ENCODE peak calls at places on chromosome 3, in four cellular contexts. H is tibial artery, U is psoas muscle, S is ovary. N is an unnamed sample.
A peak's percentile ranks its signal among the peaks of the same experiment; 100 is the strongest.

GRCh38 chr3:134911611-134912604 is 116.8 kb downstream of the EPHB1 start:
- DNase-seq in S (no peak), U (no peak), H (peak; percentile 41), N (no peak)

GRCh38 chr3:130480736-130481135 is 36.2 kb upstream of the COL6A6 start:
- DNase-seq in U (no peak), S (peak; percentile 31), H (no peak), N (peak; percentile 26)

GRCh38 chr3:155387571-155387970 is 94.1 kb upstream of the STRIT1 start:
- DNase-seq in U (no peak), H (no peak), S (no peak), N (no peak)

GRCh38 chr3:187677604-187678003 is 7.4 kb upstream of the SST start:
- DNase-seq in S (no peak), U (no peak), H (no peak), N (no peak)

GRCh38 chr3:32733631-32734229 is 48.7 kb downstream of the CNOT10 start:
- DNase-seq in S (no peak), U (no peak), H (no peak), N (no peak)

GRCh38 chr3:52714335-52715302 is 8.7 kb downstream of the SPCS1 start:
- DNase-seq in S (no peak), U (no peak), H (no peak), N (no peak)

GRCh38 chr3:32414527-32415202 is 23.0 kb downstream of the CMTM7 start:
- DNase-seq in S (no peak), H (no peak), U (no peak), N (no peak)

GRCh38 chr3:156582784-156583183 is 27.9 kb upstream of the SSR3 start:
- DNase-seq in S (no peak), H (no peak), U (no peak), N (no peak)

GRCh38 chr3:69718832-69719231 is 20.4 kb upstream of the MITF start:
- DNase-seq in H (no peak), S (no peak), U (no peak), N (no peak)

GRCh38 chr3:194095464-194095863 is 40.5 kb upstream of the HES1 start:
- DNase-seq in U (peak; percentile 64), H (no peak), S (no peak), N (no peak)

GRCh38 chr3:47863391-47864128 is 60.6 kb downstream of the DHX30 start:
- DNase-seq in H (no peak), U (peak; percentile 25), S (no peak), N (no peak)

GRCh38 chr3:108404409-108404808 is 106.0 kb downstream of the MYH15 start:
- DNase-seq in U (no peak), S (no peak), H (no peak), N (no peak)

GRCh38 chr3:136751259-136752045 is 726 bp downstream of the STAG1 start:
- DNase-seq in S (peak; percentile 80), H (peak; percentile 86), U (peak; percentile 86), N (no peak)

GRCh38 chr3:38590521-38590920 is 59.0 kb downstream of the SCN5A start:
- DNase-seq in S (no peak), U (peak; percentile 19), H (peak; percentile 31), N (no peak)

GRCh38 chr3:36763111-36763849 is 1.1 kb downstream of the DCLK3 start:
- DNase-seq in U (no peak), H (no peak), S (no peak), N (no peak)

GRCh38 chr3:87503901-87504498 is 227.6 kb upstream of the POU1F1 start:
- DNase-seq in S (no peak), H (no peak), U (no peak), N (peak; percentile 59)

GRCh38 chr3:159928692-159929091 is 59.9 kb upstream of the IL12A start:
- DNase-seq in U (no peak), S (no peak), H (no peak), N (no peak)

GRCh38 chr3:75180945-75181298 is 483.2 kb upstream of the FRG2C start:
- DNase-seq in S (no peak), H (no peak), U (no peak), N (no peak)

GRCh38 chr3:156389151-156389760 is 165.7 kb downstream of the SSR3 start:
- DNase-seq in U (no peak), H (no peak), S (no peak), N (no peak)

GRCh38 chr3:109532257-109533216 is 195.2 kb upstream of the DPPA4 start:
- DNase-seq in H (no peak), S (no peak), U (no peak), N (no peak)

GRCh38 chr3:144142151-144142855 is 170.7 kb downstream of the DIPK2A start:
- DNase-seq in H (no peak), U (no peak), S (peak; percentile 29), N (no peak)

DNA sequence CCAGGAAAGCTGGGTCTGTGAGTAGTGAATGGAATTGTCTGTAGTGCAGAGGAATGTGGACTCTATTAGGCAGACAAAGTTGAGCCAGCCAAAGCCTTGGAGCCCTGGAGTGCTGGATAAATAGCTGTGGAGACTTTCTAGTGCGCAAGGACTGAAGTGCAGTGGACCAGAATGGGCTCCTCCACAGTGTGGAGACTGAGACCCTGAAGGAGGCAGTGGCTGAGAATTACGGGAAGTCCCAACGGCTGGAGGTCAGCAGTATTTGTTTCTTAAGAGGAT is 902 bp downstream of the ZNF662 start:
- DNase-seq in S (no peak), U (no peak), H (no peak), N (no peak)
- H3K4me3 ChIP-seq in S (peak overlapping the region; percentile 76), U (peak overlapping the region; percentile 85), H (peak overlapping the region; percentile 84), N (no peak overlapping the region)

DNA sequence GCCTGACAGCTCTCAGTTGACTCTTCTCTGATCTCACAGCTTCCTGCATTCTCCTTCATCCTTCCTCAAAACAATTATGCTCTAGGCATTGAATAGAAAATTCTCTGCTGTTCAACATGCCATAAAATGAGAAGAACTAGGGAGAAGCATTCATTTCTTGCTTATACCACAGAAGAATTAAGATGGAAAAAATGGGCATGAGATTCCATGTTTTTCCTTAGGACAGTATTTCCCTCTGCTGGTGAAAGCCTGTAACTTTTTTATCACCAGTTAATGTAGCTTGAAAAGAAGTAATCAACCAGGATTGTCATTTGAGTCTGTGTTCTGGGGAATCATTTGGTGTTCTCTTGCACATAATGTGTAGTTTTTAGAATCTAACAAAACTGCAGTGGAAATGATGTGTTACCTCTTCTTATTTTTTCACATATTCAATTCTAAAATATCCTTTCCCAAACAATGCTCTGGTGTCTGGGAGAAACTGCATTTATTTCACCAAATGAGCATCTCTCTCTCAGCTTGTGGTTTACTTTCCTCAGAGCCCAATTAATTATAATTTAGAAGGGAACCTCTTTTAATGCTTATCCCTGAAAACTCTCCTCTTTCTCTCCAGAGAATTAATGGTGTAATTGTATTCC is 92.8 kb upstream of the DCBLD2 start:
- DNase-seq in S (no peak), U (no peak), H (no peak), N (no peak)
- TF ChIP-seq CTCF in S (peak; percentile 77), U (peak; percentile 74), H (peak; percentile 75), N (peak; percentile 57)

GRCh38 chr3:51703026-51703775 is 3.7 kb upstream of the GRM2 start:
- DNase-seq in H (no peak), U (peak; percentile 31), S (no peak), N (no peak)
- H3K4me3 ChIP-seq in H (no peak overlapping the region), U (no peak overlapping the region), S (no peak overlapping the region), N (no peak overlapping the region)

DNA sequence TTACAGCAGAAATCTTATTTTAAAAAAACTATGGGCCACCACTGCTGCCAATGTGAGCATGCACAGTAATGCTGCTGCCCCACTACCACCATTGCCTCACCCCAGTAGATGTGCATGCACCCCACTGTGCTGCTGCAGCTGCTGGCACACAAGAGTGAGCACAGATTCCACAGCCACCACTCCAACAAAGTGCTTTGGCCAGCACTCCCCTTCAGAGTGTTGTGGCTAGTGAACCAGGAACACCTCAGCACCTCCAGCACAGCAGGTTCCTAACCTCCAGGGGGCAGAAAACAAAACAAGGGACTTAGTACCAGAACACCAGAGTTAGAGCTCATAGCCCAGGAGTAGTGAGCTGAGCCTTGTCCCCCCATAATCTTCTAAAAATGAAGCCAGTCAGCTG is 629.6 kb downstream of the PYDC2 start:
- DNase-seq in H (no peak), U (no peak), S (no peak), N (no peak)
- TF ChIP-seq CTCF in H (no peak), U (no peak), S (no peak), N (peak; percentile 4)